ENCODE peak calls at places on chromosomes 4 and X, in five cellular contexts. One of them, this sample, is unnamed.

GRCh38 chrX:39238017-39238416 is 436.8 kb downstream of the MID1IP1 start:
- DNase-seq in left ventricle myocardium inferior: no peak
- DNase-seq in H9: no peak
- DNase-seq in stomach: no peak
- DNase-seq in coronary artery: no peak
- DNase-seq in this sample: no peak

GRCh38 chr4:81599646-81600231 is 128.0 kb upstream of the RASGEF1B start:
- DNase-seq in left ventricle myocardium inferior: no peak
- DNase-seq in H9: no peak
- DNase-seq in stomach: no peak
- DNase-seq in coronary artery: no peak
- DNase-seq in this sample: no peak

GRCh38 chrX:137565921-137566745 is at the start of gene ZIC3:
- DNase-seq in left ventricle myocardium inferior: peak; percentile 57
- DNase-seq in H9: peak; percentile 88
- DNase-seq in stomach: peak; percentile 63
- DNase-seq in coronary artery: no peak
- DNase-seq in this sample: no peak

GRCh38 chrX:69088171-69088938 is 76.9 kb downstream of the PJA1 start:
- DNase-seq in left ventricle myocardium inferior: no peak
- DNase-seq in H9: peak; percentile 42
- DNase-seq in stomach: no peak
- DNase-seq in coronary artery: no peak
- DNase-seq in this sample: no peak

GRCh38 chr4:20248155-20248558 is 3.5 kb upstream of the SLIT2 start:
- DNase-seq in left ventricle myocardium inferior: no peak
- DNase-seq in H9: no peak
- DNase-seq in stomach: no peak
- DNase-seq in coronary artery: no peak
- DNase-seq in this sample: no peak

GRCh38 chrX:49995021-49995731 is 72.8 kb downstream of the CLCN5 start:
- DNase-seq in left ventricle myocardium inferior: no peak
- DNase-seq in H9: no peak
- DNase-seq in stomach: no peak
- DNase-seq in coronary artery: no peak
- DNase-seq in this sample: no peak

GRCh38 chr4:8035371-8035780 is 95.7 kb upstream of the AFAP1 start:
- DNase-seq in left ventricle myocardium inferior: no peak
- DNase-seq in H9: no peak
- DNase-seq in stomach: no peak
- DNase-seq in coronary artery: no peak
- DNase-seq in this sample: no peak

GRCh38 chrX:153310901-153311300 is 10.7 kb downstream of the PNMA6F start:
- DNase-seq in left ventricle myocardium inferior: no peak
- DNase-seq in H9: peak; percentile 48
- DNase-seq in stomach: no peak
- DNase-seq in coronary artery: no peak
- DNase-seq in this sample: no peak

GRCh38 chr4:81136161-81136910 is 78.7 kb downstream of the PRKG2 start:
- DNase-seq in left ventricle myocardium inferior: no peak
- DNase-seq in H9: no peak
- DNase-seq in stomach: no peak
- DNase-seq in coronary artery: no peak
- DNase-seq in this sample: no peak

GRCh38 chr4:184446132-184446531 is 28.2 kb downstream of the IRF2 start:
- DNase-seq in left ventricle myocardium inferior: no peak
- DNase-seq in H9: no peak
- DNase-seq in stomach: no peak
- DNase-seq in coronary artery: no peak
- DNase-seq in this sample: no peak

GRCh38 chr4:106238819-106239420 is 77.1 kb downstream of the TBCK start:
- DNase-seq in left ventricle myocardium inferior: no peak
- DNase-seq in H9: peak; percentile 46
- DNase-seq in stomach: no peak
- DNase-seq in coronary artery: no peak
- DNase-seq in this sample: no peak

GRCh38 chrX:73577368-73577767 is 14.4 kb downstream of the CHIC1 start:
- DNase-seq in left ventricle myocardium inferior: no peak
- DNase-seq in H9: no peak
- DNase-seq in stomach: no peak
- DNase-seq in coronary artery: no peak
- DNase-seq in this sample: no peak

GRCh38 chrX:106670631-106671030 is 55.9 kb upstream of the RNF128 start:
- DNase-seq in left ventricle myocardium inferior: no peak
- DNase-seq in H9: no peak
- DNase-seq in stomach: no peak
- DNase-seq in coronary artery: no peak
- DNase-seq in this sample: no peak

GRCh38 chr4:65893957-65894755 is 223.9 kb upstream of the EPHA5 start:
- DNase-seq in left ventricle myocardium inferior: no peak
- DNase-seq in H9: no peak
- DNase-seq in stomach: no peak
- DNase-seq in coronary artery: no peak
- DNase-seq in this sample: no peak

GRCh38 chrX:151713859-151714258 is 2.0 kb upstream of the FATE1 start:
- DNase-seq in left ventricle myocardium inferior: no peak
- DNase-seq in H9: peak; percentile 55
- DNase-seq in stomach: no peak
- DNase-seq in coronary artery: no peak
- DNase-seq in this sample: no peak

GRCh38 chrX:28590394-28590793 is 3.1 kb downstream of the IL1RAPL1 start:
- DNase-seq in left ventricle myocardium inferior: no peak
- DNase-seq in H9: no peak
- DNase-seq in stomach: no peak
- DNase-seq in coronary artery: no peak
- DNase-seq in this sample: no peak

GRCh38 chr4:125744891-125745364 is 430.2 kb downstream of the FAT4 start:
- DNase-seq in left ventricle myocardium inferior: no peak
- DNase-seq in H9: no peak
- DNase-seq in stomach: no peak
- DNase-seq in coronary artery: no peak
- DNase-seq in this sample: no peak

GRCh38 chr4:16729361-16729760 is 169.1 kb downstream of the LDB2 start:
- DNase-seq in left ventricle myocardium inferior: no peak
- DNase-seq in H9: no peak
- DNase-seq in stomach: no peak
- DNase-seq in coronary artery: no peak
- DNase-seq in this sample: no peak

GRCh38 chr4:78865451-78865850 is 73.8 kb downstream of the PAQR3 start:
- DNase-seq in left ventricle myocardium inferior: no peak
- DNase-seq in H9: no peak
- DNase-seq in stomach: no peak
- DNase-seq in coronary artery: no peak
- DNase-seq in this sample: no peak

GRCh38 chr4:73446336-73446938 is 10.4 kb downstream of the AFP start:
- DNase-seq in left ventricle myocardium inferior: no peak
- DNase-seq in H9: no peak
- DNase-seq in stomach: no peak
- DNase-seq in coronary artery: no peak
- DNase-seq in this sample: no peak

GRCh38 chr4:80336582-80336981 is 1.1 kb downstream of the CFAP299 start:
- DNase-seq in left ventricle myocardium inferior: no peak
- DNase-seq in H9: peak; percentile 55
- DNase-seq in stomach: no peak
- DNase-seq in coronary artery: no peak
- DNase-seq in this sample: no peak

GRCh38 chr4:153008578-153009199 is 72.6 kb downstream of the FHDC1 start:
- DNase-seq in left ventricle myocardium inferior: no peak
- DNase-seq in H9: no peak
- DNase-seq in stomach: peak; percentile 10
- DNase-seq in coronary artery: peak; percentile 50
- DNase-seq in this sample: no peak

GRCh38 chr4:25922812-25923369 is 8.9 kb downstream of the SMIM20 start:
- DNase-seq in left ventricle myocardium inferior: no peak
- DNase-seq in H9: no peak
- DNase-seq in stomach: no peak
- DNase-seq in coronary artery: no peak
- DNase-seq in this sample: no peak

GRCh38 chrX:30649859-30650258 is 3.4 kb upstream of the GK start:
- DNase-seq in left ventricle myocardium inferior: no peak
- DNase-seq in H9: no peak
- DNase-seq in stomach: no peak
- DNase-seq in coronary artery: no peak
- DNase-seq in this sample: no peak

GRCh38 chr4:85508654-85509053 is 33.7 kb downstream of the ARHGAP24 start:
- DNase-seq in left ventricle myocardium inferior: no peak
- DNase-seq in H9: no peak
- DNase-seq in stomach: no peak
- DNase-seq in coronary artery: no peak
- DNase-seq in this sample: no peak

GRCh38 chr4:22661443-22661842 is 31.3 kb upstream of the GBA3 start:
- DNase-seq in left ventricle myocardium inferior: no peak
- DNase-seq in H9: no peak
- DNase-seq in stomach: no peak
- DNase-seq in coronary artery: no peak
- DNase-seq in this sample: no peak

GRCh38 chr4:106869551-106869950 is 166.6 kb downstream of the DKK2 start:
- DNase-seq in left ventricle myocardium inferior: no peak
- DNase-seq in H9: no peak
- DNase-seq in stomach: no peak
- DNase-seq in coronary artery: no peak
- DNase-seq in this sample: no peak

GRCh38 chr4:168688584-168688983 is 191.7 kb downstream of the PALLD start:
- DNase-seq in left ventricle myocardium inferior: no peak
- DNase-seq in H9: no peak
- DNase-seq in stomach: no peak
- DNase-seq in coronary artery: no peak
- DNase-seq in this sample: no peak

GRCh38 chr4:7785017-7785416 is 154.6 kb downstream of the AFAP1 start:
- DNase-seq in left ventricle myocardium inferior: no peak
- DNase-seq in H9: no peak
- DNase-seq in stomach: no peak
- DNase-seq in coronary artery: no peak
- DNase-seq in this sample: no peak

GRCh38 chr4:67437974-67438713 is 107.2 kb downstream of the CENPC start:
- DNase-seq in left ventricle myocardium inferior: no peak
- DNase-seq in H9: no peak
- DNase-seq in stomach: no peak
- DNase-seq in coronary artery: no peak
- DNase-seq in this sample: no peak

GRCh38 chr4:155950461-155950860 is 3.2 kb downstream of the CTSO start:
- DNase-seq in left ventricle myocardium inferior: no peak
- DNase-seq in H9: no peak
- DNase-seq in stomach: no peak
- DNase-seq in coronary artery: no peak
- DNase-seq in this sample: no peak

GRCh38 chr4:155952546-155952945 is 1.1 kb downstream of the CTSO start:
- DNase-seq in left ventricle myocardium inferior: no peak
- DNase-seq in H9: no peak
- DNase-seq in stomach: no peak
- DNase-seq in coronary artery: no peak
- DNase-seq in this sample: no peak

GRCh38 chr4:155954118-155954503 is 445 bp upstream of the CTSO start:
- DNase-seq in left ventricle myocardium inferior: no peak
- DNase-seq in H9: no peak
- DNase-seq in stomach: no peak
- DNase-seq in coronary artery: no peak
- DNase-seq in this sample: no peak

GRCh38 chr4:155953151-155954117 is at the start of gene CTSO:
- DNase-seq in left ventricle myocardium inferior: peak; percentile 75
- DNase-seq in H9: peak; percentile 68
- DNase-seq in stomach: peak; percentile 72
- DNase-seq in coronary artery: peak; percentile 81
- DNase-seq in this sample: no peak

DNA sequence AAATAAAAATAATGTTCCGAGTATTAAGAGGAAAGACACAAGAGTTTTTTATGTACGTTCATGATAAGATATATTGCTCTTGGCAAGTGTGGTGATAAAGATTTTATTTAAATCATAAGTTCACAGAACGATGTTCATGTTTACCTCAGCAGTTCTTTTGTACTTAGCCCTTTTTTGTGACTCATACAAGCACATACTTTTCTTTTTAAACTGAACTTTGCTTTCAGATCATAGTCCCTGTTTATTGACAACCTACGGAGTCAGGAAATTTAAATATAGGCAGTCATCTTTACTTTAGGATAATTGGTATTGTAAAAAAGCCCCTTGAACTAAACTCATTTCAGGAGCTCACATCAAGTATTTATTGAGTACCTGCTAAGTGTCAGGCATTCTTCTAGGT is 1.3 kb upstream of the CTSO start:
- DNase-seq in left ventricle myocardium inferior: no peak
- DNase-seq in H9: no peak
- DNase-seq in stomach: no peak
- DNase-seq in coronary artery: no peak
- DNase-seq in this sample: no peak
- TF ChIP-seq CTCF in left ventricle myocardium inferior: no peak
- TF ChIP-seq CTCF in H9: no peak
- TF ChIP-seq CTCF in stomach: no peak
- TF ChIP-seq CTCF in coronary artery: no peak
- TF ChIP-seq CTCF in this sample: no peak

DNA sequence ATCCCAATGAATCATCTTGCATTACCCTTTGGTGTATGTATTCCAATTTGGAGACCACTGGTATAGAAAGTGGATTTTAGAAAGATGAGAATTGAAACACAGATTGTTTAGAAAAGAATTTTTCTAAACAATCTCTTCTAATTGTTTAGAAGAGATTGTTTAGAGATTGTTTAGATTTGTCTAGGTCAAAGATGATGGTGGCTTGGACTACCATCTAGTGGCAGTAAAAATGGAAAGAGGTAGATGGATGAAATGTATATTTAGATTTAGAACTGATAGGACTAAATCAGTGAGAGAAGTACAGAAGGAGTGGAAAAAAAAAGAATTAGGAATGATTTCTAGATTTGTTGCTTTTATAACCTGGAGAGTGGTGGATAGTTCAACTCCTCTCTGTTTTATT is 70.6 kb downstream of the ARSJ start:
- DNase-seq in left ventricle myocardium inferior: no peak
- DNase-seq in H9: no peak
- DNase-seq in stomach: no peak
- DNase-seq in coronary artery: no peak
- DNase-seq in this sample: no peak
- TF ChIP-seq CTCF in left ventricle myocardium inferior: peak; percentile 37
- TF ChIP-seq CTCF in H9: no peak
- TF ChIP-seq CTCF in stomach: no peak
- TF ChIP-seq CTCF in coronary artery: no peak
- TF ChIP-seq CTCF in this sample: no peak

GRCh38 chr4:111136438-111136837 is 513.6 kb upstream of the PITX2 start:
- DNase-seq in left ventricle myocardium inferior: no peak
- DNase-seq in H9: no peak
- DNase-seq in stomach: no peak
- DNase-seq in coronary artery: no peak
- DNase-seq in this sample: no peak
- TF ChIP-seq CTCF in left ventricle myocardium inferior: no peak
- TF ChIP-seq CTCF in H9: peak; percentile 53
- TF ChIP-seq CTCF in stomach: no peak
- TF ChIP-seq CTCF in coronary artery: no peak
- TF ChIP-seq CTCF in this sample: peak; percentile 48

DNA sequence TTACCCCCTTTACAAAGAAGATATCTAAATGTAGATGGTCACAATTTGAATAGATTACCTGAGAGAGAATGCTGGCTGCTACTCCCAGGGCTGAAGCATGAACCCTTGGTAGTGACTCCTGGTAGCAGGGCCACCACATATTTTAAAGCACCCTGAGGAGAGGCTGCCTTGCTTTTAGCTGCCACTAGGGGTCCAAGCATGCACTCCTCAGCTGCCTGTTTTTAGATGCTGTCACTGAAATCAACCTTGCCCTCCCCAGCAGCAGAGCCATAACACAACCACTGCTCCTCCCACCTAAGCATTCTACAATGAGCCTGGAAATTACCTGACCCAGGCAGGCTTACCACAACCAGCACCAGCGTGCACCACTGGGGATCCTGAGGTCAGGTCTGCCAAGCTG is 850.9 kb downstream of the FAM133A start:
- DNase-seq in left ventricle myocardium inferior: no peak
- DNase-seq in H9: peak; percentile 30
- DNase-seq in stomach: no peak
- DNase-seq in coronary artery: no peak
- DNase-seq in this sample: no peak
- TF ChIP-seq CTCF in left ventricle myocardium inferior: no peak
- TF ChIP-seq CTCF in H9: peak; percentile 55
- TF ChIP-seq CTCF in stomach: no peak
- TF ChIP-seq CTCF in coronary artery: no peak
- TF ChIP-seq CTCF in this sample: no peak